ENCODE peak calls at places on chromosome 10, in eight cellular contexts. K, U, X, Y, A, Z, I and W are unnamed samples. For H3K9me3 and H3K27me3, the result is how much of the 10 kb centered on the place peaks cover.

GRCh38 chr10:1047937-1048336 is 982 bp downstream of the IDI1 start:
- DNase-seq in X (peak), A (no peak), U (no peak), K (no peak), Z (no peak), I (no peak), Y (no peak), W (no peak)

GRCh38 chr10:46020871-46021553 is 9.4 kb downstream of the NCOA4 start:
- DNase-seq in U (no peak), I (no peak), A (no peak), Y (no peak), K (no peak), Z (no peak), X (no peak), W (no peak)

GRCh38 chr10:90887555-90887954 is 15.8 kb downstream of the RPP30 start:
- DNase-seq in U (no peak), X (peak), I (no peak), Z (no peak), Y (no peak), A (no peak), K (no peak), W (no peak)

GRCh38 chr10:31778627-31779026 is 150.0 kb downstream of the ARHGAP12 start:
- DNase-seq in U (no peak), A (no peak), X (no peak), I (no peak), Z (no peak), Y (no peak), K (no peak), W (no peak)

GRCh38 chr10:132743925-132744490 is 41.9 kb downstream of the NKX6-2 start:
- DNase-seq in X (no peak), Y (no peak), K (no peak), U (no peak), Z (no peak), I (no peak), A (no peak), W (no peak)

GRCh38 chr10:43913676-43914235 is 265.1 kb upstream of the ZNF32 start:
- DNase-seq in Z (no peak), U (no peak), Y (no peak), K (no peak), X (no peak), A (no peak), I (peak), W (no peak)

GRCh38 chr10:83545901-83546391 is 593.4 kb upstream of the GHITM start:
- DNase-seq in Z (no peak), A (peak), X (no peak), K (no peak), Y (no peak), U (peak), I (no peak), W (no peak)

GRCh38 chr10:28082316-28082715 is 83.4 kb upstream of the ODAD2 start:
- DNase-seq in Z (no peak), U (no peak), K (no peak), I (no peak), A (no peak), X (no peak), Y (no peak), W (no peak)

GRCh38 chr10:120969219-120969645 is 118.1 kb downstream of the WDR11 start:
- DNase-seq in K (no peak), U (no peak), Y (no peak), A (peak), I (no peak), Z (no peak), X (no peak), W (no peak)

GRCh38 chr10:78973901-78974408 is 94.8 kb upstream of the ZMIZ1 start:
- DNase-seq in A (no peak), I (no peak), X (no peak), Z (peak), Y (peak), K (peak), U (no peak), W (peak)

GRCh38 chr10:101272229-101272868 is 43.1 kb upstream of the LBX1 start:
- DNase-seq in A (no peak), Z (peak), U (peak), X (peak), K (peak), I (no peak), Y (peak), W (peak)

GRCh38 chr10:3635248-3635647 is 149.8 kb downstream of the KLF6 start:
- DNase-seq in X (no peak), A (no peak), U (no peak), Y (no peak), Z (no peak), K (no peak), I (no peak), W (no peak)

GRCh38 chr10:78339251-78339650 is 305.6 kb downstream of the RPS24 start:
- DNase-seq in Y (no peak), A (no peak), X (no peak), Z (no peak), U (no peak), K (peak), I (peak), W (peak)

GRCh38 chr10:12177642-12178041 is 18.0 kb downstream of the NUDT5 start:
- DNase-seq in U (no peak), X (no peak), K (no peak), Z (no peak), Y (no peak), I (no peak), A (no peak), W (no peak)

GRCh38 chr10:31134303-31134928 is 102.8 kb upstream of the ZNF438 start:
- DNase-seq in I (no peak), Y (no peak), Z (no peak), X (peak), K (no peak), A (peak), U (no peak), W (no peak)

GRCh38 chr10:35765039-35765662 is 123.1 kb upstream of the FZD8 start:
- DNase-seq in Z (no peak), I (no peak), Y (no peak), K (no peak), U (no peak), X (peak), A (no peak), W (no peak)

GRCh38 chr10:92384741-92385140 is 93.8 kb downstream of the MARCHF5 start:
- DNase-seq in Y (no peak), U (no peak), K (no peak), I (no peak), A (no peak), X (no peak), Z (no peak), W (no peak)

GRCh38 chr10:116210588-116211346 is 62.2 kb downstream of the GFRA1 start:
- DNase-seq in Z (no peak), A (no peak), U (no peak), X (no peak), I (no peak), Y (no peak), K (no peak), W (no peak)

GRCh38 chr10:5775705-5776104 is 37.5 kb downstream of the GDI2 start:
- DNase-seq in I (no peak), K (no peak), U (no peak), X (peak), Y (no peak), A (no peak), Z (no peak), W (no peak)

GRCh38 chr10:89369142-89370105 is 8.4 kb upstream of the IFIT1B start:
- DNase-seq in A (no peak), X (no peak), Y (no peak), I (no peak), U (peak), Z (no peak), K (no peak), W (no peak)

GRCh38 chr10:12937527-12937926 is 64.0 kb downstream of the CCDC3 start:
- DNase-seq in A (no peak), K (no peak), X (no peak), I (no peak), Y (no peak), U (no peak), Z (no peak), W (no peak)

GRCh38 chr10:77387247-77387646 is 250.4 kb downstream of the KCNMA1 start:
- DNase-seq in Y (no peak), Z (no peak), I (no peak), A (no peak), U (no peak), X (no peak), K (no peak), W (no peak)

GRCh38 chr10:126063353-126063791 is 167.0 kb downstream of the FANK1 start:
- DNase-seq in U (no peak), K (no peak), I (no peak), X (no peak), Y (no peak), A (no peak), Z (no peak), W (no peak)

DNA sequence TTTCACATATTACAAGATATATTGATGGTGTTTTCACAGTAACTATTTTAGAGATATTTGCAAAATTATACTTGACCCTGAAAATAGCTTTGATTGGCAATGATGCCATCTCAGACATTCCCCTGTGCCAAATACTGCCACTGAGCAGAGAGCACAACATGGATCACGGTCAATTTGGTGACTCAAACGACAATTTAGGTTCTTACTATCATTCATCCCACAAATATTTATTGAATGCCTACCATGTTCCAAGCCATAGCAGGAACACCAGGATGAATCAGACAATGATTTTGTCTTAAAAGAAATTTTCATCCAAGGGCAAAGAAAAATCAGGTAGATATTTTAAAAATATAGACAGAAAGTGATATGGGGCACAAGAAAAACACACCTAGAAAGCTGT is 153.2 kb upstream of the ADO start:
- DNase-seq in Z (no peak), A (no peak), I (no peak), U (no peak), X (no peak), K (no peak), Y (no peak), W (no peak)
- H3K9me3 ChIP-seq in Z (under half), A (under half), I (under half), U (under half), X (under half), K (under half), Y (under half), W (under half)

DNA sequence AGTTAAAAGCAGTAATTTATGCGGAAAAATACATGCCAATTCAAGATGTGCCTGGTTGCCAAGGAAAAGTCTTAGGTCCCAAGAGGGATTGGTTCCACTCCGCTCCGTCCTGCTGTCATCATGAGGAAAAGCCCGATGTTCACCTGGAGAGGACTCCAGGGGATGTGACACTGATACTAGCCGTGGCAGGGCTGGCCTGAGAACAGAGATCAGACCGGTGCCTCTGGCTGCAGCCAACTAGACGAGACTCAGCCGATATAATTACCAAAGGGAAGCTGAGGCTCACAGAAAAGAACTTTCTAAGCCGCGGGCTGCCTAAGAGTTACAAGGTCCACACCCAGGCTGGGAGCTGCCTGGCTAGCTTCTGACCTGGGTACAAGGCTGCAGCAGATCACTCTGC is 81.3 kb upstream of the UNC5B start:
- DNase-seq in I (no peak), A (no peak), X (no peak), U (no peak), K (no peak), Z (no peak), Y (no peak), W (no peak)
- H3K27me3 ChIP-seq in I (under half), A (under half), X (under half), U (under half), K (under half), Z (under half), Y (under half), W (under half)

GRCh38 chr10:118107541-118107940 is 60.8 kb upstream of the RAB11FIP2 start:
- DNase-seq in I (no peak), U (no peak), Z (no peak), K (no peak), Y (no peak), X (no peak), A (no peak), W (no peak)

GRCh38 chr10:118110750-118111149 is 64.0 kb upstream of the RAB11FIP2 start:
- DNase-seq in A (no peak), I (no peak), U (no peak), K (no peak), Y (no peak), X (no peak), Z (no peak), W (no peak)

GRCh38 chr10:118107040-118107439 is 60.3 kb upstream of the RAB11FIP2 start:
- DNase-seq in K (no peak), A (no peak), I (no peak), U (no peak), Y (no peak), Z (no peak), X (no peak), W (no peak)

GRCh38 chr10:118106426-118106825 is 59.7 kb upstream of the RAB11FIP2 start:
- DNase-seq in X (no peak), I (no peak), U (no peak), Y (no peak), Z (peak), K (no peak), A (no peak), W (no peak)

GRCh38 chr10:118108194-118109026 is 61.7 kb upstream of the RAB11FIP2 start:
- DNase-seq in X (no peak), K (no peak), Y (no peak), A (no peak), Z (no peak), I (no peak), U (peak), W (no peak)
- TF ChIP-seq EP300 in X (no peak), K (no peak), Y (no peak), A (no peak), Z (no peak), I (no peak), U (peak), W (no peak)

GRCh38 chr10:131116216-131117005 is 195.1 kb downstream of the TCERG1L start:
- DNase-seq in A (no peak), K (no peak), I (no peak), Z (no peak), Y (no peak), U (no peak), X (no peak), W (no peak)
- H3K9me3 ChIP-seq in A (under half), K (under half), I (under half), Z (under half), Y (under half), U (under half), X (under half), W (under half)

GRCh38 chr10:128437786-128438350 is 311.6 kb upstream of the MKI67 start:
- DNase-seq in A (no peak), Y (no peak), X (no peak), K (no peak), U (no peak), I (no peak), Z (no peak), W (no peak)
- H3K27me3 ChIP-seq in A (under half), Y (under half), X (under half), K (under half), U (under half), I (under half), Z (under half), W (under half)

GRCh38 chr10:109429956-109430760 is 493.2 kb downstream of the XPNPEP1 start:
- DNase-seq in U (no peak), Y (no peak), X (no peak), K (no peak), A (no peak), I (no peak), Z (no peak), W (no peak)
- TF ChIP-seq EP300 in U (no peak), Y (no peak), X (no peak), K (no peak), A (no peak), I (no peak), Z (no peak), W (no peak)

DNA sequence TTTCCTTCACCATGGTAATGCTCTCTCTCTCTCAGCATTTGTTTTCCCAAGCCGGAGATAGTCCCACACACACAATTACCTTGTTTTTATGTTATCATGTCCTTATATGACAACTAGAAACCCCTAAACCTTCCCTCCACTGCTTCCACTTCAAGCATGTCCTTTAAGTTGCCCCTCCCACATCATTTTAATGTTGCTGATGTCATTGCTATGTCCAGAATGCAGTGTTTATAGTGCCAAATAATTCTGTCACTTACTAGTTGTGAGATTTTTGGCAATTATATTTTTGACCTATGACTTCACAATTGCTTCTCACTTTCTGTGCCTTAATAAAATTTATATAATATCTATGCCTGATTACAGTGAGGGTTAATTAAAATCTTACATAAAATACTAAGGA is 645.9 kb downstream of the XPNPEP1 start:
- DNase-seq in Z (no peak), I (no peak), A (no peak), Y (no peak), X (no peak), U (no peak), K (no peak), W (no peak)
- H3K9me3 ChIP-seq in Z (under half), I (under half), A (under half), Y (under half), X (under half), U (under half), K (under half), W (under half)

GRCh38 chr10:49388161-49388560 is 7.7 kb downstream of the DRGX start:
- DNase-seq in U (no peak), K (no peak), X (no peak), I (no peak), A (no peak), Z (no peak), Y (no peak), W (no peak)
- H3K27me3 ChIP-seq in U (under half), K (under half), X (under half), I (under half), A (under half), Z (under half), Y (under half), W (under half)